ENCODE peak calls at places on chromosomes 1 and 21, in four cellular contexts. A is SJSA1; S is GM20000; Y is stimulated activated CD4-positive, alpha-beta T cell treated with anti-CD3 and anti-CD28 coated beads, Interleukin-2, amount 100 ng/mL, for 48 hours. W is an unnamed sample.
A peak's percentile ranks its signal among the peaks of the same experiment; 100 is the strongest.

GRCh38 chr1:65449214-65449823 is 28.9 kb downstream of the LEPR start:
- DNase-seq in S (no peak), A (no peak), Y (no peak), W (no peak)

GRCh38 chr1:212141404-212141803 is 105.9 kb downstream of the DTL start:
- DNase-seq in Y (no peak), S (no peak), A (no peak), W (no peak)

GRCh38 chr1:221758455-221758854 is 16.6 kb upstream of the DUSP10 start:
- DNase-seq in S (no peak), A (no peak), Y (no peak), W (no peak)

GRCh38 chr1:1204998-1205768 is 1.2 kb downstream of the TNFRSF18 start:
- DNase-seq in Y (no peak), A (no peak), S (no peak), W (no peak)

GRCh38 chr1:3553166-3553939 is 58.0 kb downstream of the MEGF6 start:
- DNase-seq in S (no peak), Y (no peak), A (no peak), W (no peak)

GRCh38 chr21:19508442-19508841 is 1104.9 kb upstream of the TMPRSS15 start:
- DNase-seq in S (no peak), A (no peak), Y (no peak), W (no peak)

GRCh38 chr21:41668686-41669532 is 97.9 kb downstream of the RIPK4 start:
- DNase-seq in Y (no peak), S (no peak), A (no peak), W (no peak)

GRCh38 chr1:7386226-7387052 is 384.7 kb upstream of the VAMP3 start:
- DNase-seq in Y (no peak), A (no peak), S (no peak), W (peak; percentile 43)

GRCh38 chr1:225881081-225882007 is 836 bp downstream of the TMEM63A start:
- DNase-seq in A (peak; percentile 7), S (peak; percentile 67), Y (no peak), W (no peak)

GRCh38 chr1:214549604-214550338 is 1.6 kb downstream of the PTPN14 start:
- DNase-seq in A (peak; percentile 45), S (no peak), Y (no peak), W (peak; percentile 99)

GRCh38 chr1:54577612-54578011 is 29.6 kb downstream of the ACOT11 start:
- DNase-seq in Y (no peak), S (no peak), A (no peak), W (no peak)

GRCh38 chr1:248366609-248367008 is 5.1 kb downstream of the OR2T4 start:
- DNase-seq in Y (no peak), A (no peak), S (no peak), W (no peak)

GRCh38 chr1:57422271-57423134 is 1.4 kb downstream of the DAB1 start:
- DNase-seq in S (no peak), A (peak; percentile 16), Y (no peak), W (peak; percentile 85)

GRCh38 chr1:1431845-1432565 is 3.5 kb upstream of the VWA1 start:
- DNase-seq in Y (no peak), S (peak; percentile 33), A (no peak), W (peak; percentile 55)

GRCh38 chr1:244388961-244389360 is 62.7 kb downstream of the ADSS2 start:
- DNase-seq in A (peak; percentile 39), Y (no peak), S (no peak), W (peak; percentile 61)

W was measured in NCI-H82.